ENCODE peak calls at places on chromosomes 3 and 15, in seven cellular contexts. One of them, this sample, is unnamed.

GRCh38 chr3:186705882-186706780 is 11.0 kb upstream of the KNG1 start:
- DNase-seq in cardiac fibroblast: no peak
- DNase-seq in IMR-90: no peak
- DNase-seq in ovary: no peak
- DNase-seq in pancreas: no peak
- DNase-seq in heart left ventricle: no peak
- DNase-seq in adipocyte: no peak
- DNase-seq in this sample: peak

GRCh38 chr3:20696393-20697045 is 510.5 kb upstream of the SGO1 start:
- DNase-seq in cardiac fibroblast: no peak
- DNase-seq in IMR-90: no peak
- DNase-seq in ovary: no peak
- DNase-seq in pancreas: no peak
- DNase-seq in heart left ventricle: no peak
- DNase-seq in adipocyte: no peak
- DNase-seq in this sample: no peak

GRCh38 chr15:63969652-63970421 is 76.4 kb downstream of the DAPK2 start:
- DNase-seq in cardiac fibroblast: peak
- DNase-seq in IMR-90: no peak
- DNase-seq in ovary: no peak
- DNase-seq in pancreas: peak
- DNase-seq in heart left ventricle: no peak
- DNase-seq in adipocyte: no peak
- DNase-seq in this sample: no peak

GRCh38 chr15:91100561-91101355 is 701 bp downstream of the SV2B start:
- DNase-seq in cardiac fibroblast: peak
- DNase-seq in IMR-90: peak
- DNase-seq in ovary: no peak
- DNase-seq in pancreas: no peak
- DNase-seq in heart left ventricle: no peak
- DNase-seq in adipocyte: peak
- DNase-seq in this sample: no peak

GRCh38 chr3:12869025-12869695 is 27.8 kb upstream of the RPL32 start:
- DNase-seq in cardiac fibroblast: no peak
- DNase-seq in IMR-90: no peak
- DNase-seq in ovary: peak
- DNase-seq in pancreas: peak
- DNase-seq in heart left ventricle: peak
- DNase-seq in adipocyte: peak
- DNase-seq in this sample: no peak

GRCh38 chr3:21901504-21901903 is 150.5 kb upstream of the ZNF385D start:
- DNase-seq in cardiac fibroblast: no peak
- DNase-seq in IMR-90: no peak
- DNase-seq in ovary: no peak
- DNase-seq in pancreas: no peak
- DNase-seq in heart left ventricle: no peak
- DNase-seq in adipocyte: no peak
- DNase-seq in this sample: no peak

GRCh38 chr15:86139828-86140227 is 60.2 kb downstream of the AGBL1 start:
- DNase-seq in cardiac fibroblast: no peak
- DNase-seq in IMR-90: no peak
- DNase-seq in ovary: no peak
- DNase-seq in pancreas: no peak
- DNase-seq in heart left ventricle: no peak
- DNase-seq in adipocyte: no peak
- DNase-seq in this sample: no peak

GRCh38 chr3:118817748-118818165 is 216.9 kb downstream of the IGSF11 start:
- DNase-seq in cardiac fibroblast: peak
- DNase-seq in IMR-90: peak
- DNase-seq in ovary: no peak
- DNase-seq in pancreas: peak
- DNase-seq in heart left ventricle: no peak
- DNase-seq in adipocyte: peak
- DNase-seq in this sample: peak

GRCh38 chr3:149018247-149018646 is 26.9 kb downstream of the GYG1 start:
- DNase-seq in cardiac fibroblast: peak
- DNase-seq in IMR-90: peak
- DNase-seq in ovary: no peak
- DNase-seq in pancreas: no peak
- DNase-seq in heart left ventricle: no peak
- DNase-seq in adipocyte: peak
- DNase-seq in this sample: no peak

GRCh38 chr3:57805263-57805662 is 49.2 kb downstream of the SLMAP start:
- DNase-seq in cardiac fibroblast: no peak
- DNase-seq in IMR-90: no peak
- DNase-seq in ovary: no peak
- DNase-seq in pancreas: no peak
- DNase-seq in heart left ventricle: no peak
- DNase-seq in adipocyte: no peak
- DNase-seq in this sample: no peak

GRCh38 chr3:195093731-195094130 is 177.2 kb downstream of the XXYLT1 start:
- DNase-seq in cardiac fibroblast: no peak
- DNase-seq in IMR-90: no peak
- DNase-seq in ovary: no peak
- DNase-seq in pancreas: no peak
- DNase-seq in heart left ventricle: no peak
- DNase-seq in adipocyte: no peak
- DNase-seq in this sample: no peak

GRCh38 chr15:41048397-41048796 is 67.7 kb downstream of the INO80 start:
- DNase-seq in cardiac fibroblast: no peak
- DNase-seq in IMR-90: no peak
- DNase-seq in ovary: no peak
- DNase-seq in pancreas: no peak
- DNase-seq in heart left ventricle: no peak
- DNase-seq in adipocyte: no peak
- DNase-seq in this sample: no peak

GRCh38 chr3:196339044-196339443 is 856 bp upstream of the TM4SF19 start:
- DNase-seq in cardiac fibroblast: no peak
- DNase-seq in IMR-90: no peak
- DNase-seq in ovary: no peak
- DNase-seq in pancreas: no peak
- DNase-seq in heart left ventricle: no peak
- DNase-seq in adipocyte: no peak
- DNase-seq in this sample: no peak

GRCh38 chr15:68387288-68388143 is 44.4 kb downstream of the ITGA11 start:
- DNase-seq in cardiac fibroblast: no peak
- DNase-seq in IMR-90: peak
- DNase-seq in ovary: no peak
- DNase-seq in pancreas: no peak
- DNase-seq in heart left ventricle: no peak
- DNase-seq in adipocyte: no peak
- DNase-seq in this sample: no peak

GRCh38 chr15:91782221-91782620 is 71.3 kb upstream of the SLCO3A1 start:
- DNase-seq in cardiac fibroblast: no peak
- DNase-seq in IMR-90: no peak
- DNase-seq in ovary: no peak
- DNase-seq in pancreas: peak
- DNase-seq in heart left ventricle: no peak
- DNase-seq in adipocyte: no peak
- DNase-seq in this sample: no peak

GRCh38 chr3:129001101-129001816 is at the start of gene EFCC1:
- DNase-seq in cardiac fibroblast: no peak
- DNase-seq in IMR-90: no peak
- DNase-seq in ovary: peak
- DNase-seq in pancreas: no peak
- DNase-seq in heart left ventricle: peak
- DNase-seq in adipocyte: peak
- DNase-seq in this sample: no peak

GRCh38 chr15:51348688-51349087 is 7.2 kb downstream of the GLDN start:
- DNase-seq in cardiac fibroblast: no peak
- DNase-seq in IMR-90: no peak
- DNase-seq in ovary: no peak
- DNase-seq in pancreas: no peak
- DNase-seq in heart left ventricle: no peak
- DNase-seq in adipocyte: no peak
- DNase-seq in this sample: no peak

GRCh38 chr3:34056951-34057390 is 258.5 kb downstream of the PDCD6IP start:
- DNase-seq in cardiac fibroblast: peak
- DNase-seq in IMR-90: peak
- DNase-seq in ovary: no peak
- DNase-seq in pancreas: no peak
- DNase-seq in heart left ventricle: no peak
- DNase-seq in adipocyte: peak
- DNase-seq in this sample: no peak

GRCh38 chr3:192121921-192122320 is 605.4 kb downstream of the FGF12 start:
- DNase-seq in cardiac fibroblast: peak
- DNase-seq in IMR-90: no peak
- DNase-seq in ovary: no peak
- DNase-seq in pancreas: no peak
- DNase-seq in heart left ventricle: no peak
- DNase-seq in adipocyte: no peak
- DNase-seq in this sample: no peak

DNA sequence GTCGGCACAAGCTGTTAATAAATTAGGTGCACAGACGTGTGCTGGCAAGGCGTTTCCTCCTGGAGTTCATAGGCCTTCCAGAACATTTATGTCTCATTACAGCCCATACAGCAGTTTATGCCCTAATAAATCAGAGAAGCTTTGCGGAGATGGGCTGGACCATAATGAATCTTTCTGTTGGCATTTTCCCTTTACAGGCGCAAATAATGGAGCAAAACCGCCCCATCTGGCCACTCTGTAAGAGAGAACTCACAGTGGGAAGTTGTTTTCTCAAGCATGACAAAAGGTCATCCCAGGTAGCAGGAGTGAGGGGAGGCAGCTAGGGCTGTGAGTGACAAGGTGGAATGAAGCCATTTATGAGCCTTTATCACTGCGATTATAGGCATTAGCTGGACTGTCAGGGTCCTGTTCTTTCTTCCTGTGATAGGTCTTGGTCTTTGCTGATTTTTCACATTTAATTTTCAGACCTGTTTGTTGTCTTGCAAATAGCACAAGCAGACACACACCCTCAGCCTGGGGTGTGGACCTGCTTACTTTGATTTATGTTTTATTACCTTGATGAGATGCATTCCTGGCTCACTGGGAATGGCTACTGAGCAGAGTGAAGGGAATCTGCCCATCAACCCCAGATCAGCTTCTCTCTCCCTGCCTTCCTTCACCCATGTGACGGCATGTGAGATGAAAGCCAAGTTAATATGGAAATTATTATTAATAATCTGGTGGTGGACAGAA is 257.4 kb downstream of the LRTM1 start:
- DNase-seq in cardiac fibroblast: no peak
- DNase-seq in IMR-90: no peak
- DNase-seq in ovary: no peak
- DNase-seq in pancreas: no peak
- DNase-seq in heart left ventricle: no peak
- DNase-seq in adipocyte: no peak
- DNase-seq in this sample: no peak
- H3K4me3 ChIP-seq in cardiac fibroblast: no peak
- H3K4me3 ChIP-seq in IMR-90: no peak
- H3K4me3 ChIP-seq in ovary: no peak
- H3K4me3 ChIP-seq in pancreas: no peak
- H3K4me3 ChIP-seq in heart left ventricle: no peak
- H3K4me3 ChIP-seq in adipocyte: no peak
- H3K4me3 ChIP-seq in this sample: no peak

DNA sequence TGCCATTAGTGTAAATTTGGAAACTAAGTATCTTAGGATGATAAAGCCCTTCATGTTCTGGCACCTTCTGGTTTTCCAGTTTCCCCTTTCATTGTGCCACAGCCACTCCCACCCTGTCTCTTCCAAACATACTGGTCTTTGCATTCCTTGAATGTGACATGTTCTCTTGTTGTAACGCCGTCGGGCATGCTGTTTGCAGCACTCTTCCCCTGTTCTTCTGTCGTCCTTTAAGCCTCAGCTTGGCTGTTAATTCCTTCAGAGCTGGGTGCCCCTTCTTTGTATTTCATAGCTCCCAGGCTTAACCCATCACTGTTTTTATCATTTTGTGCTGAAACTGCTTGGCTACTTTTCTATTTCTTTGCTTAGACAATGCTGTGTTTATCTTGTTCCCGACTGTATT is 95.5 kb upstream of the KCNAB1 start:
- DNase-seq in cardiac fibroblast: peak
- DNase-seq in IMR-90: peak
- DNase-seq in ovary: no peak
- DNase-seq in pancreas: no peak
- DNase-seq in heart left ventricle: no peak
- DNase-seq in adipocyte: peak
- DNase-seq in this sample: no peak
- H3K4me3 ChIP-seq in cardiac fibroblast: no peak
- H3K4me3 ChIP-seq in IMR-90: peak
- H3K4me3 ChIP-seq in ovary: no peak
- H3K4me3 ChIP-seq in pancreas: no peak
- H3K4me3 ChIP-seq in heart left ventricle: peak
- H3K4me3 ChIP-seq in adipocyte: peak
- H3K4me3 ChIP-seq in this sample: no peak

GRCh38 chr15:88986949-88987589 is 73.9 kb upstream of the MFGE8 start:
- DNase-seq in cardiac fibroblast: no peak
- DNase-seq in IMR-90: no peak
- DNase-seq in ovary: no peak
- DNase-seq in pancreas: no peak
- DNase-seq in heart left ventricle: no peak
- DNase-seq in adipocyte: no peak
- DNase-seq in this sample: no peak

GRCh38 chr15:88989578-88989977 is 76.4 kb upstream of the MFGE8 start:
- DNase-seq in cardiac fibroblast: peak
- DNase-seq in IMR-90: peak
- DNase-seq in ovary: no peak
- DNase-seq in pancreas: no peak
- DNase-seq in heart left ventricle: no peak
- DNase-seq in adipocyte: peak
- DNase-seq in this sample: no peak

GRCh38 chr15:88990185-88990679 is 77.1 kb upstream of the MFGE8 start:
- DNase-seq in cardiac fibroblast: no peak
- DNase-seq in IMR-90: no peak
- DNase-seq in ovary: no peak
- DNase-seq in pancreas: no peak
- DNase-seq in heart left ventricle: no peak
- DNase-seq in adipocyte: no peak
- DNase-seq in this sample: no peak

GRCh38 chr15:88987590-88987950 is 74.4 kb upstream of the MFGE8 start:
- DNase-seq in cardiac fibroblast: no peak
- DNase-seq in IMR-90: no peak
- DNase-seq in ovary: no peak
- DNase-seq in pancreas: no peak
- DNase-seq in heart left ventricle: no peak
- DNase-seq in adipocyte: no peak
- DNase-seq in this sample: peak

GRCh38 chr15:88987951-88988671 is 74.9 kb upstream of the MFGE8 start:
- DNase-seq in cardiac fibroblast: peak
- DNase-seq in IMR-90: peak
- DNase-seq in ovary: no peak
- DNase-seq in pancreas: no peak
- DNase-seq in heart left ventricle: no peak
- DNase-seq in adipocyte: peak
- DNase-seq in this sample: no peak
- H3K4me3 ChIP-seq in cardiac fibroblast: no peak
- H3K4me3 ChIP-seq in IMR-90: no peak
- H3K4me3 ChIP-seq in ovary: no peak
- H3K4me3 ChIP-seq in pancreas: no peak
- H3K4me3 ChIP-seq in heart left ventricle: no peak
- H3K4me3 ChIP-seq in adipocyte: no peak
- H3K4me3 ChIP-seq in this sample: no peak

GRCh38 chr3:87706176-87706575 is 352.6 kb downstream of the CGGBP1 start:
- DNase-seq in cardiac fibroblast: peak
- DNase-seq in IMR-90: no peak
- DNase-seq in ovary: no peak
- DNase-seq in pancreas: no peak
- DNase-seq in heart left ventricle: no peak
- DNase-seq in adipocyte: no peak
- DNase-seq in this sample: no peak

GRCh38 chr3:87710028-87710427 is 348.8 kb downstream of the CGGBP1 start:
- DNase-seq in cardiac fibroblast: no peak
- DNase-seq in IMR-90: no peak
- DNase-seq in ovary: no peak
- DNase-seq in pancreas: no peak
- DNase-seq in heart left ventricle: no peak
- DNase-seq in adipocyte: no peak
- DNase-seq in this sample: no peak

GRCh38 chr3:87710511-87710910 is 348.3 kb downstream of the CGGBP1 start:
- DNase-seq in cardiac fibroblast: no peak
- DNase-seq in IMR-90: no peak
- DNase-seq in ovary: no peak
- DNase-seq in pancreas: no peak
- DNase-seq in heart left ventricle: no peak
- DNase-seq in adipocyte: no peak
- DNase-seq in this sample: no peak
- H3K4me3 ChIP-seq in cardiac fibroblast: no peak
- H3K4me3 ChIP-seq in IMR-90: no peak
- H3K4me3 ChIP-seq in ovary: no peak
- H3K4me3 ChIP-seq in pancreas: no peak
- H3K4me3 ChIP-seq in heart left ventricle: no peak
- H3K4me3 ChIP-seq in adipocyte: no peak
- H3K4me3 ChIP-seq in this sample: no peak

This sample was measured in Jurkat, Clone E6-1.